ENCODE peak calls at places on chromosomes 2 and 18, in five cellular contexts. S, M, G, J and H are unnamed samples. For H3K4me1, the result is how much of the 10 kb centered on the place peaks cover.

GRCh38 chr18:46771141-46771540 is 14.3 kb upstream of the ST8SIA5 start:
- DNase-seq in G (no peak), M (no peak), J (no peak), S (no peak), H (no peak)

GRCh38 chr2:145931836-145932352 is 1412.0 kb upstream of the ZEB2 start:
- DNase-seq in S (no peak), M (no peak), J (no peak), G (no peak), H (no peak)

GRCh38 chr18:57649536-57650495 is 28.2 kb upstream of the NARS1 start:
- DNase-seq in S (no peak), M (peak), J (no peak), G (no peak), H (no peak)

GRCh38 chr18:76518543-76519155 is 23.6 kb upstream of the ZNF516 start:
- DNase-seq in J (no peak), G (peak), S (no peak), M (peak), H (no peak)

GRCh38 chr18:79791141-79791972 is 6.4 kb upstream of the KCNG2 start:
- DNase-seq in G (peak), S (peak), M (peak), J (no peak), H (no peak)

GRCh38 chr2:183019718-183020442 is 18.4 kb downstream of the NCKAP1 start:
- DNase-seq in G (no peak), J (no peak), M (no peak), S (no peak), H (no peak)

GRCh38 chr2:85913854-85914524 is 25.2 kb upstream of the ST3GAL5 start:
- DNase-seq in G (no peak), S (no peak), M (peak), J (no peak), H (no peak)

GRCh38 chr2:58702302-58702696 is 461.2 kb upstream of the FANCL start:
- DNase-seq in G (no peak), S (no peak), J (no peak), M (peak), H (no peak)

GRCh38 chr2:207239222-207239674 is 73.5 kb upstream of the KLF7 start:
- DNase-seq in S (peak), J (no peak), G (peak), M (peak), H (no peak)

GRCh38 chr2:235044501-235045271 is 92.9 kb downstream of the SH3BP4 start:
- DNase-seq in S (no peak), J (no peak), G (no peak), M (peak), H (no peak)

GRCh38 chr2:118589726-118590125 is 257.7 kb downstream of the EN1 start:
- DNase-seq in J (no peak), S (no peak), M (no peak), G (no peak), H (no peak)

GRCh38 chr2:26462511-26463251 is 15.2 kb downstream of the OTOF start:
- DNase-seq in J (peak), G (no peak), M (peak), S (no peak), H (peak)

GRCh38 chr18:2104620-2105462 is 466.5 kb downstream of the METTL4 start:
- DNase-seq in J (peak), M (peak), G (peak), S (no peak), H (peak)

GRCh38 chr18:38611036-38611964 is 1045.7 kb upstream of the CELF4 start:
- DNase-seq in G (no peak), S (no peak), M (no peak), J (no peak), H (no peak)

GRCh38 chr2:196372276-196372809 is 201.0 kb upstream of the STK17B start:
- DNase-seq in G (no peak), S (no peak), J (no peak), M (no peak), H (no peak)

GRCh38 chr2:3290655-3291054 is 87.0 kb downstream of the EIPR1 start:
- DNase-seq in G (no peak), M (no peak), S (peak), J (no peak), H (no peak)

GRCh38 chr2:185242462-185242861 is 496.1 kb upstream of the FSIP2 start:
- DNase-seq in S (no peak), J (no peak), G (no peak), M (no peak), H (no peak)

GRCh38 chr2:242063364-242064249 is 194.1 kb downstream of the RTP5 start:
- DNase-seq in M (no peak), J (no peak), S (no peak), G (no peak), H (no peak)

GRCh38 chr2:98504386-98505109 is 59.9 kb downstream of the INPP4A start:
- DNase-seq in M (no peak), G (no peak), J (no peak), S (peak), H (no peak)

GRCh38 chr18:69936191-69936558 is 11.5 kb downstream of the CD226 start:
- DNase-seq in G (no peak), S (no peak), M (peak), J (no peak), H (no peak)

GRCh38 chr2:195563857-195564512 is 93.0 kb upstream of the SLC39A10 start:
- DNase-seq in J (no peak), S (no peak), G (no peak), M (no peak), H (no peak)

GRCh38 chr2:108169982-108170625 is 69.7 kb upstream of the SULT1C3 start:
- DNase-seq in J (no peak), G (no peak), S (no peak), M (no peak), H (no peak)

GRCh38 chr2:72859831-72860262 is 27.4 kb upstream of the SPR start:
- DNase-seq in M (peak), J (peak), S (no peak), G (no peak), H (peak)

GRCh38 chr18:58668897-58669296 is 2.4 kb upstream of the MALT1 start:
- DNase-seq in G (no peak), S (no peak), M (no peak), J (peak), H (no peak)

GRCh38 chr18:10131783-10132381 is 218.1 kb downstream of the VAPA start:
- DNase-seq in J (no peak), S (no peak), M (peak), G (no peak), H (peak)

GRCh38 chr18:22912149-22912548 is 21.0 kb upstream of the RBBP8 start:
- DNase-seq in J (no peak), S (no peak), G (no peak), M (no peak), H (no peak)
- H3K27ac ChIP-seq in J (no peak), S (no peak), G (no peak), M (peak), H (no peak)

GRCh38 chr2:181673178-181673577 is 7.1 kb downstream of the NEUROD1 start:
- DNase-seq in G (no peak), J (no peak), M (no peak), S (no peak), H (no peak)
- H3K4me1 ChIP-seq in G (under half), J (under half), M (under half), S (under half), H (under half)

GRCh38 chr2:10236571-10237391 is 65.9 kb upstream of the HPCAL1 start:
- DNase-seq in G (peak), J (no peak), S (peak), M (no peak), H (no peak)
- H3K27ac ChIP-seq in G (peak), J (no peak), S (no peak), M (no peak), H (no peak)

GRCh38 chr2:19989681-19990415 is at the start of gene WDR35:
- DNase-seq in G (peak), J (peak), M (peak), S (peak), H (peak)

GRCh38 chr2:19989342-19989680 is 594 bp downstream of the WDR35 start:
- DNase-seq in M (no peak), S (no peak), J (no peak), G (no peak), H (no peak)

GRCh38 chr2:19990416-19990728 is 467 bp upstream of the WDR35 start:
- DNase-seq in J (no peak), S (no peak), G (no peak), M (no peak), H (no peak)

GRCh38 chr2:19991895-19992294 is 2.0 kb upstream of the WDR35 start:
- DNase-seq in M (no peak), S (no peak), G (no peak), J (no peak), H (no peak)

GRCh38 chr2:19993731-19994130 is 3.8 kb upstream of the WDR35 start:
- DNase-seq in S (no peak), G (no peak), J (no peak), M (no peak), H (no peak)
- H3K4me1 ChIP-seq in S (under half), G (under half), J (under half), M (under half), H (under half)